ENCODE peak calls at places on chromosomes 4 and X, in four cellular contexts. R, O, B and M are unnamed samples.
A peak's percentile ranks its signal among the peaks of the same experiment; 100 is the strongest.

GRCh38 chrX:47662144-47662657 is 3.2 kb upstream of the UXT start:
- DNase-seq in R (peak; percentile 87), O (no peak), B (no peak), M (no peak)

GRCh38 chr4:140049024-140049923 is 104.7 kb downstream of the MAML3 start:
- DNase-seq in R (peak; percentile 70), O (no peak), B (peak; percentile 91), M (peak; percentile 80)

GRCh38 chrX:46574941-46575381 is 1.4 kb downstream of the CHST7 start:
- DNase-seq in B (peak; percentile 62), R (peak; percentile 35), O (no peak), M (peak; percentile 55)

GRCh38 chr4:4270529-4270928 is 19.4 kb downstream of the LYAR start:
- DNase-seq in B (no peak), O (no peak), R (peak; percentile 42), M (no peak)

GRCh38 chrX:85964744-85965143 is 82.6 kb downstream of the CHM start:
- DNase-seq in R (no peak), B (no peak), O (no peak), M (no peak)

GRCh38 chr4:152348670-152349069 is 187.2 kb downstream of the FBXW7 start:
- DNase-seq in B (no peak), O (no peak), R (peak; percentile 10), M (peak; percentile 23)

GRCh38 chr4:25861951-25862410 is 807 bp downstream of the SEL1L3 start:
- DNase-seq in O (no peak), B (peak; percentile 72), R (peak; percentile 45), M (peak; percentile 55)

GRCh38 chrX:30950391-30950790 is 61.3 kb upstream of the TAB3 start:
- DNase-seq in O (no peak), R (no peak), B (no peak), M (no peak)

GRCh38 chrX:132044953-132045352 is 21.9 kb downstream of the STK26 start:
- DNase-seq in B (no peak), O (no peak), R (peak; percentile 17), M (no peak)

GRCh38 chr4:150773032-150773431 is 191.1 kb downstream of the MAB21L2 start:
- DNase-seq in B (no peak), O (no peak), R (no peak), M (no peak)

GRCh38 chrX:6228720-6229119 is at the start of gene NLGN4X:
- DNase-seq in R (peak; percentile 29), B (peak; percentile 77), O (no peak), M (peak; percentile 51)

GRCh38 chr4:34269593-34269992 is 1974.7 kb downstream of the ARAP2 start:
- DNase-seq in B (no peak), O (no peak), R (no peak), M (no peak)

GRCh38 chrX:132045456-132045855 is 22.4 kb downstream of the STK26 start:
- DNase-seq in R (no peak), B (no peak), O (no peak), M (no peak)

GRCh38 chrX:30875957-30876356 is 13.1 kb downstream of the TAB3 start:
- DNase-seq in R (peak; percentile 72), O (no peak), B (no peak), M (no peak)

GRCh38 chr4:13522282-13523104 is 21.8 kb downstream of the NKX3-2 start:
- DNase-seq in B (peak; percentile 75), R (no peak), O (no peak), M (no peak)

GRCh38 chrX:40508560-40508959 is 72.2 kb upstream of the ATP6AP2 start:
- DNase-seq in O (no peak), R (no peak), B (no peak), M (no peak)

GRCh38 chr4:52370576-52370975 is 288.5 kb downstream of the USP46 start:
- DNase-seq in R (no peak), O (no peak), B (no peak), M (no peak)

GRCh38 chr4:37977471-37978452 is 17.6 kb downstream of the PTTG2 start:
- DNase-seq in B (peak; percentile 75), O (peak; percentile 46), R (peak; percentile 64), M (peak; percentile 65)

GRCh38 chr4:7021930-7022658 is 21.1 kb upstream of the TADA2B start:
- DNase-seq in B (no peak), O (no peak), R (peak; percentile 89), M (no peak)

GRCh38 chr4:588351-588849 is 12.3 kb upstream of the TMEM271 start:
- DNase-seq in R (no peak), B (no peak), O (no peak), M (no peak)

GRCh38 chrX:135497736-135498135 is 22.7 kb upstream of the INTS6L start:
- DNase-seq in B (no peak), R (no peak), O (no peak), M (no peak)

GRCh38 chr4:150280081-150280950 is 202.1 kb downstream of the DCLK2 start:
- DNase-seq in R (peak; percentile 97), B (peak; percentile 45), O (no peak), M (peak; percentile 28)

GRCh38 chr4:680565-680930 is 6.2 kb downstream of the MYL5 start:
- DNase-seq in R (no peak), O (no peak), B (no peak), M (no peak)

GRCh38 chr4:104728380-104729122 is 233.9 kb upstream of the CXXC4 start:
- DNase-seq in O (no peak), R (peak; percentile 98), B (no peak), M (no peak)

GRCh38 chrX:42746606-42747005 is 31.4 kb downstream of the PPP1R2C start:
- DNase-seq in O (no peak), B (no peak), R (peak; percentile 89), M (no peak)

GRCh38 chr4:55409468-55410171 is 13.9 kb downstream of the TMEM165 start:
- DNase-seq in O (no peak), B (peak; percentile 66), R (no peak), M (peak; percentile 62)

GRCh38 chr4:138113819-138114415 is 128.2 kb downstream of the SLC7A11 start:
- DNase-seq in O (no peak), B (no peak), R (peak; percentile 74), M (no peak)

GRCh38 chrX:107454302-107454701 is 4.8 kb downstream of the FRMPD3 start:
- DNase-seq in R (peak; percentile 61), B (peak; percentile 56), O (no peak), M (no peak)